ENCODE peak calls at places on chromosomes 5 and 9, in four cellular contexts. X is colonic mucosa, Y is fibroblast of mammary gland, P is left ventricle myocardium inferior. S is an unnamed sample.

GRCh38 chr5:153959134-153959957 is 79.4 kb downstream of the FAM114A2 start:
- DNase-seq in Y (peak), P (no peak), X (no peak), S (peak)

GRCh38 chr5:142330026-142330425 is 5.2 kb upstream of the SPRY4 start:
- DNase-seq in Y (no peak), X (no peak), P (no peak), S (no peak)

GRCh38 chr5:2904399-2904798 is 152.9 kb upstream of the IRX2 start:
- DNase-seq in P (no peak), Y (no peak), X (no peak), S (no peak)

GRCh38 chr9:108780949-108781734 is 74.6 kb downstream of the ACTL7B start:
- DNase-seq in P (no peak), Y (no peak), X (peak), S (no peak)

GRCh38 chr5:10300246-10300645 is 7.5 kb downstream of the CMBL start:
- DNase-seq in Y (no peak), X (no peak), P (no peak), S (no peak)

GRCh38 chr5:144547098-144547499 is 376.4 kb downstream of the KCTD16 start:
- DNase-seq in Y (no peak), P (no peak), X (no peak), S (no peak)

GRCh38 chr5:128038641-128039040 is 44.9 kb upstream of the SLC12A2 start:
- DNase-seq in P (no peak), Y (peak), X (no peak), S (peak)

GRCh38 chr9:109903515-109904138 is 123.6 kb downstream of the PALM2AKAP2 start:
- DNase-seq in Y (peak), X (peak), P (peak), S (peak)

GRCh38 chr9:132585954-132586829 is 3.8 kb downstream of the BARHL1 start:
- DNase-seq in X (no peak), Y (no peak), P (no peak), S (no peak)

GRCh38 chr9:116756995-116757394 is 69.9 kb downstream of the TRIM32 start:
- DNase-seq in Y (no peak), X (no peak), P (no peak), S (no peak)

GRCh38 chr9:109826554-109826953 is 46.6 kb downstream of the PALM2AKAP2 start:
- DNase-seq in Y (no peak), X (no peak), P (no peak), S (no peak)

GRCh38 chr5:89417515-89417914 is 534.5 kb upstream of the MEF2C start:
- DNase-seq in P (no peak), Y (no peak), X (no peak), S (no peak)

GRCh38 chr5:108728566-108729305 is 19.0 kb upstream of the FER start:
- DNase-seq in Y (no peak), X (peak), P (no peak), S (no peak)

GRCh38 chr5:148011407-148012124 is 52.2 kb upstream of the SPINK5 start:
- DNase-seq in X (no peak), P (no peak), Y (peak), S (peak)

GRCh38 chr5:68771221-68771620 is 322.6 kb upstream of the SLC30A5 start:
- DNase-seq in P (no peak), X (no peak), Y (no peak), S (no peak)

GRCh38 chr9:72579190-72579589 is 57.8 kb downstream of the TMC1 start:
- DNase-seq in Y (peak), P (peak), X (peak), S (no peak)

GRCh38 chr9:128104171-128104618 is 23.3 kb downstream of the PTGES2 start:
- DNase-seq in Y (no peak), P (no peak), X (peak), S (no peak)

GRCh38 chr9:104536756-104537155 is at the start of gene OR13C3:
- DNase-seq in X (no peak), P (no peak), Y (no peak), S (no peak)

GRCh38 chr9:32644698-32645097 is 9.2 kb upstream of the TAF1L start:
- DNase-seq in Y (peak), P (no peak), X (no peak), S (peak)

GRCh38 chr5:110477923-110478322 is 248.5 kb downstream of the TMEM232 start:
- DNase-seq in P (no peak), Y (peak), X (no peak), S (peak)

GRCh38 chr9:6567140-6567591 is 78.4 kb downstream of the GLDC start:
- DNase-seq in X (no peak), Y (peak), P (no peak), S (peak)

GRCh38 chr5:111857633-111858032 is 100.6 kb upstream of the NREP start:
- DNase-seq in P (no peak), X (no peak), Y (peak), S (peak)

S was measured in HCEC 1CT.